ENCODE peak calls at places on chromosomes 5 and 9, in ten cellular contexts. One of them, this sample, is unnamed.

GRCh38 chr9:16143310-16143709 is 590.5 kb downstream of the CCDC171 start:
- DNase-seq in HuH-7: no peak
- DNase-seq in stimulated activated CD4-positive, alpha-beta T cell treated with anti-CD3 and anti-CD28 coated beads, Interleukin-1b, Interleukin-23, amount 100 ng/mL, for 24 hours: no peak
- DNase-seq in A549: no peak
- DNase-seq in activated T-helper 9 cell treated with anti-CD3 and anti-CD28 coated beads, Interleukin-2, amount 50 U/mL, for 16 hours: no peak
- DNase-seq in Kasumi-1: no peak
- DNase-seq in endothelial cell: no peak
- DNase-seq in left ventricle myocardium inferior: no peak
- DNase-seq in mesendoderm: no peak
- DNase-seq in GM12878: no peak
- DNase-seq in this sample: no peak

GRCh38 chr5:157670662-157671591 is at the start of gene C5orf52:
- DNase-seq in left ventricle myocardium inferior: peak
- DNase-seq in stimulated activated CD4-positive, alpha-beta T cell treated with anti-CD3 and anti-CD28 coated beads, Interleukin-1b, Interleukin-23, amount 100 ng/mL, for 24 hours: no peak
- DNase-seq in mesendoderm: peak
- DNase-seq in Kasumi-1: no peak
- DNase-seq in activated T-helper 9 cell treated with anti-CD3 and anti-CD28 coated beads, Interleukin-2, amount 50 U/mL, for 16 hours: peak
- DNase-seq in HuH-7: peak
- DNase-seq in GM12878: peak
- DNase-seq in A549: peak
- DNase-seq in endothelial cell: peak
- DNase-seq in this sample: no peak

GRCh38 chr5:141747152-141747640 is 65.2 kb upstream of the ARAP3 start:
- DNase-seq in A549: no peak
- DNase-seq in left ventricle myocardium inferior: peak
- DNase-seq in stimulated activated CD4-positive, alpha-beta T cell treated with anti-CD3 and anti-CD28 coated beads, Interleukin-1b, Interleukin-23, amount 100 ng/mL, for 24 hours: no peak
- DNase-seq in endothelial cell: peak
- DNase-seq in activated T-helper 9 cell treated with anti-CD3 and anti-CD28 coated beads, Interleukin-2, amount 50 U/mL, for 16 hours: no peak
- DNase-seq in Kasumi-1: no peak
- DNase-seq in mesendoderm: peak
- DNase-seq in GM12878: no peak
- DNase-seq in HuH-7: no peak
- DNase-seq in this sample: peak

GRCh38 chr9:124782661-124783574 is 6.0 kb downstream of the OLFML2A start:
- DNase-seq in GM12878: no peak
- DNase-seq in A549: no peak
- DNase-seq in left ventricle myocardium inferior: no peak
- DNase-seq in mesendoderm: no peak
- DNase-seq in stimulated activated CD4-positive, alpha-beta T cell treated with anti-CD3 and anti-CD28 coated beads, Interleukin-1b, Interleukin-23, amount 100 ng/mL, for 24 hours: no peak
- DNase-seq in endothelial cell: no peak
- DNase-seq in HuH-7: no peak
- DNase-seq in Kasumi-1: no peak
- DNase-seq in activated T-helper 9 cell treated with anti-CD3 and anti-CD28 coated beads, Interleukin-2, amount 50 U/mL, for 16 hours: no peak
- DNase-seq in this sample: peak

GRCh38 chr5:75729321-75729720 is 12.1 kb upstream of the POC5 start:
- DNase-seq in HuH-7: no peak
- DNase-seq in stimulated activated CD4-positive, alpha-beta T cell treated with anti-CD3 and anti-CD28 coated beads, Interleukin-1b, Interleukin-23, amount 100 ng/mL, for 24 hours: no peak
- DNase-seq in GM12878: no peak
- DNase-seq in left ventricle myocardium inferior: no peak
- DNase-seq in endothelial cell: no peak
- DNase-seq in activated T-helper 9 cell treated with anti-CD3 and anti-CD28 coated beads, Interleukin-2, amount 50 U/mL, for 16 hours: no peak
- DNase-seq in Kasumi-1: no peak
- DNase-seq in A549: no peak
- DNase-seq in mesendoderm: no peak
- DNase-seq in this sample: no peak

GRCh38 chr9:96617439-96618185 is 2.0 kb downstream of the CDC14B start:
- DNase-seq in Kasumi-1: no peak
- DNase-seq in mesendoderm: no peak
- DNase-seq in GM12878: no peak
- DNase-seq in endothelial cell: peak
- DNase-seq in left ventricle myocardium inferior: no peak
- DNase-seq in activated T-helper 9 cell treated with anti-CD3 and anti-CD28 coated beads, Interleukin-2, amount 50 U/mL, for 16 hours: no peak
- DNase-seq in stimulated activated CD4-positive, alpha-beta T cell treated with anti-CD3 and anti-CD28 coated beads, Interleukin-1b, Interleukin-23, amount 100 ng/mL, for 24 hours: no peak
- DNase-seq in HuH-7: no peak
- DNase-seq in A549: no peak
- DNase-seq in this sample: no peak

GRCh38 chr5:143412656-143413342 is 9.3 kb upstream of the NR3C1 start:
- DNase-seq in left ventricle myocardium inferior: no peak
- DNase-seq in Kasumi-1: no peak
- DNase-seq in HuH-7: no peak
- DNase-seq in GM12878: no peak
- DNase-seq in endothelial cell: no peak
- DNase-seq in activated T-helper 9 cell treated with anti-CD3 and anti-CD28 coated beads, Interleukin-2, amount 50 U/mL, for 16 hours: no peak
- DNase-seq in mesendoderm: no peak
- DNase-seq in A549: no peak
- DNase-seq in stimulated activated CD4-positive, alpha-beta T cell treated with anti-CD3 and anti-CD28 coated beads, Interleukin-1b, Interleukin-23, amount 100 ng/mL, for 24 hours: no peak
- DNase-seq in this sample: no peak

GRCh38 chr9:100774962-100775361 is 197.1 kb downstream of the CAVIN4 start:
- DNase-seq in mesendoderm: peak
- DNase-seq in Kasumi-1: no peak
- DNase-seq in GM12878: no peak
- DNase-seq in stimulated activated CD4-positive, alpha-beta T cell treated with anti-CD3 and anti-CD28 coated beads, Interleukin-1b, Interleukin-23, amount 100 ng/mL, for 24 hours: no peak
- DNase-seq in A549: no peak
- DNase-seq in endothelial cell: no peak
- DNase-seq in HuH-7: no peak
- DNase-seq in left ventricle myocardium inferior: no peak
- DNase-seq in activated T-helper 9 cell treated with anti-CD3 and anti-CD28 coated beads, Interleukin-2, amount 50 U/mL, for 16 hours: no peak
- DNase-seq in this sample: no peak

GRCh38 chr9:105360344-105360743 is 87.5 kb upstream of the FSD1L start:
- DNase-seq in mesendoderm: peak
- DNase-seq in stimulated activated CD4-positive, alpha-beta T cell treated with anti-CD3 and anti-CD28 coated beads, Interleukin-1b, Interleukin-23, amount 100 ng/mL, for 24 hours: no peak
- DNase-seq in HuH-7: no peak
- DNase-seq in endothelial cell: no peak
- DNase-seq in activated T-helper 9 cell treated with anti-CD3 and anti-CD28 coated beads, Interleukin-2, amount 50 U/mL, for 16 hours: no peak
- DNase-seq in left ventricle myocardium inferior: no peak
- DNase-seq in GM12878: no peak
- DNase-seq in Kasumi-1: no peak
- DNase-seq in A549: peak
- DNase-seq in this sample: no peak

GRCh38 chr5:178429541-178430186 is 160.5 kb downstream of the COL23A1 start:
- DNase-seq in A549: no peak
- DNase-seq in stimulated activated CD4-positive, alpha-beta T cell treated with anti-CD3 and anti-CD28 coated beads, Interleukin-1b, Interleukin-23, amount 100 ng/mL, for 24 hours: no peak
- DNase-seq in GM12878: no peak
- DNase-seq in endothelial cell: no peak
- DNase-seq in activated T-helper 9 cell treated with anti-CD3 and anti-CD28 coated beads, Interleukin-2, amount 50 U/mL, for 16 hours: no peak
- DNase-seq in left ventricle myocardium inferior: no peak
- DNase-seq in mesendoderm: no peak
- DNase-seq in HuH-7: no peak
- DNase-seq in Kasumi-1: no peak
- DNase-seq in this sample: peak

GRCh38 chr9:21265421-21266189 is 25.8 kb upstream of the IFNA14 start:
- DNase-seq in GM12878: no peak
- DNase-seq in mesendoderm: peak
- DNase-seq in endothelial cell: no peak
- DNase-seq in A549: no peak
- DNase-seq in activated T-helper 9 cell treated with anti-CD3 and anti-CD28 coated beads, Interleukin-2, amount 50 U/mL, for 16 hours: no peak
- DNase-seq in HuH-7: no peak
- DNase-seq in stimulated activated CD4-positive, alpha-beta T cell treated with anti-CD3 and anti-CD28 coated beads, Interleukin-1b, Interleukin-23, amount 100 ng/mL, for 24 hours: no peak
- DNase-seq in left ventricle myocardium inferior: no peak
- DNase-seq in Kasumi-1: no peak
- DNase-seq in this sample: no peak

GRCh38 chr5:92749943-92750342 is 831.1 kb downstream of the NR2F1-AS1 start:
- DNase-seq in endothelial cell: no peak
- DNase-seq in GM12878: no peak
- DNase-seq in left ventricle myocardium inferior: no peak
- DNase-seq in HuH-7: no peak
- DNase-seq in stimulated activated CD4-positive, alpha-beta T cell treated with anti-CD3 and anti-CD28 coated beads, Interleukin-1b, Interleukin-23, amount 100 ng/mL, for 24 hours: no peak
- DNase-seq in A549: peak
- DNase-seq in mesendoderm: peak
- DNase-seq in activated T-helper 9 cell treated with anti-CD3 and anti-CD28 coated beads, Interleukin-2, amount 50 U/mL, for 16 hours: no peak
- DNase-seq in Kasumi-1: no peak
- DNase-seq in this sample: no peak

GRCh38 chr5:141753971-141754713 is 72.1 kb upstream of the ARAP3 start:
- DNase-seq in GM12878: no peak
- DNase-seq in endothelial cell: peak
- DNase-seq in stimulated activated CD4-positive, alpha-beta T cell treated with anti-CD3 and anti-CD28 coated beads, Interleukin-1b, Interleukin-23, amount 100 ng/mL, for 24 hours: no peak
- DNase-seq in Kasumi-1: peak
- DNase-seq in mesendoderm: peak
- DNase-seq in left ventricle myocardium inferior: no peak
- DNase-seq in activated T-helper 9 cell treated with anti-CD3 and anti-CD28 coated beads, Interleukin-2, amount 50 U/mL, for 16 hours: no peak
- DNase-seq in HuH-7: peak
- DNase-seq in A549: peak
- DNase-seq in this sample: no peak

GRCh38 chr9:89160797-89161196 is 17.8 kb downstream of the SHC3 start:
- DNase-seq in mesendoderm: peak
- DNase-seq in Kasumi-1: no peak
- DNase-seq in stimulated activated CD4-positive, alpha-beta T cell treated with anti-CD3 and anti-CD28 coated beads, Interleukin-1b, Interleukin-23, amount 100 ng/mL, for 24 hours: no peak
- DNase-seq in left ventricle myocardium inferior: no peak
- DNase-seq in endothelial cell: no peak
- DNase-seq in GM12878: no peak
- DNase-seq in HuH-7: no peak
- DNase-seq in A549: no peak
- DNase-seq in activated T-helper 9 cell treated with anti-CD3 and anti-CD28 coated beads, Interleukin-2, amount 50 U/mL, for 16 hours: no peak
- DNase-seq in this sample: no peak

GRCh38 chr5:109223521-109223920 is 186.3 kb downstream of the PJA2 start:
- DNase-seq in mesendoderm: peak
- DNase-seq in endothelial cell: no peak
- DNase-seq in stimulated activated CD4-positive, alpha-beta T cell treated with anti-CD3 and anti-CD28 coated beads, Interleukin-1b, Interleukin-23, amount 100 ng/mL, for 24 hours: no peak
- DNase-seq in A549: no peak
- DNase-seq in GM12878: no peak
- DNase-seq in Kasumi-1: no peak
- DNase-seq in activated T-helper 9 cell treated with anti-CD3 and anti-CD28 coated beads, Interleukin-2, amount 50 U/mL, for 16 hours: no peak
- DNase-seq in left ventricle myocardium inferior: no peak
- DNase-seq in HuH-7: no peak
- DNase-seq in this sample: no peak

GRCh38 chr5:100772548-100772947 is 130.5 kb downstream of the ST8SIA4 start:
- DNase-seq in mesendoderm: peak
- DNase-seq in Kasumi-1: no peak
- DNase-seq in left ventricle myocardium inferior: no peak
- DNase-seq in endothelial cell: no peak
- DNase-seq in activated T-helper 9 cell treated with anti-CD3 and anti-CD28 coated beads, Interleukin-2, amount 50 U/mL, for 16 hours: no peak
- DNase-seq in stimulated activated CD4-positive, alpha-beta T cell treated with anti-CD3 and anti-CD28 coated beads, Interleukin-1b, Interleukin-23, amount 100 ng/mL, for 24 hours: no peak
- DNase-seq in GM12878: no peak
- DNase-seq in HuH-7: no peak
- DNase-seq in A549: no peak
- DNase-seq in this sample: no peak

GRCh38 chr9:136857166-136857565 is 5.0 kb downstream of the MAMDC4 start:
- DNase-seq in stimulated activated CD4-positive, alpha-beta T cell treated with anti-CD3 and anti-CD28 coated beads, Interleukin-1b, Interleukin-23, amount 100 ng/mL, for 24 hours: no peak
- DNase-seq in left ventricle myocardium inferior: peak
- DNase-seq in endothelial cell: no peak
- DNase-seq in A549: no peak
- DNase-seq in mesendoderm: no peak
- DNase-seq in Kasumi-1: no peak
- DNase-seq in activated T-helper 9 cell treated with anti-CD3 and anti-CD28 coated beads, Interleukin-2, amount 50 U/mL, for 16 hours: no peak
- DNase-seq in HuH-7: no peak
- DNase-seq in GM12878: no peak
- DNase-seq in this sample: no peak

GRCh38 chr5:77170196-77170595 is 40.3 kb upstream of the PDE8B start:
- DNase-seq in GM12878: no peak
- DNase-seq in A549: no peak
- DNase-seq in Kasumi-1: no peak
- DNase-seq in left ventricle myocardium inferior: no peak
- DNase-seq in mesendoderm: no peak
- DNase-seq in stimulated activated CD4-positive, alpha-beta T cell treated with anti-CD3 and anti-CD28 coated beads, Interleukin-1b, Interleukin-23, amount 100 ng/mL, for 24 hours: no peak
- DNase-seq in HuH-7: no peak
- DNase-seq in activated T-helper 9 cell treated with anti-CD3 and anti-CD28 coated beads, Interleukin-2, amount 50 U/mL, for 16 hours: no peak
- DNase-seq in endothelial cell: no peak
- DNase-seq in this sample: no peak

GRCh38 chr5:123170816-123171345 is 81.8 kb downstream of the PRDM6 start:
- DNase-seq in activated T-helper 9 cell treated with anti-CD3 and anti-CD28 coated beads, Interleukin-2, amount 50 U/mL, for 16 hours: no peak
- DNase-seq in stimulated activated CD4-positive, alpha-beta T cell treated with anti-CD3 and anti-CD28 coated beads, Interleukin-1b, Interleukin-23, amount 100 ng/mL, for 24 hours: no peak
- DNase-seq in endothelial cell: no peak
- DNase-seq in left ventricle myocardium inferior: no peak
- DNase-seq in A549: no peak
- DNase-seq in mesendoderm: no peak
- DNase-seq in Kasumi-1: no peak
- DNase-seq in HuH-7: no peak
- DNase-seq in GM12878: no peak
- DNase-seq in this sample: no peak

GRCh38 chr5:14930486-14930885 is 58.9 kb upstream of the ANKH start:
- DNase-seq in Kasumi-1: no peak
- DNase-seq in endothelial cell: no peak
- DNase-seq in GM12878: no peak
- DNase-seq in HuH-7: no peak
- DNase-seq in mesendoderm: no peak
- DNase-seq in A549: no peak
- DNase-seq in stimulated activated CD4-positive, alpha-beta T cell treated with anti-CD3 and anti-CD28 coated beads, Interleukin-1b, Interleukin-23, amount 100 ng/mL, for 24 hours: no peak
- DNase-seq in activated T-helper 9 cell treated with anti-CD3 and anti-CD28 coated beads, Interleukin-2, amount 50 U/mL, for 16 hours: no peak
- DNase-seq in left ventricle myocardium inferior: no peak
- DNase-seq in this sample: no peak

GRCh38 chr9:132583584-132584304 is 1.3 kb downstream of the BARHL1 start:
- DNase-seq in GM12878: no peak
- DNase-seq in HuH-7: no peak
- DNase-seq in stimulated activated CD4-positive, alpha-beta T cell treated with anti-CD3 and anti-CD28 coated beads, Interleukin-1b, Interleukin-23, amount 100 ng/mL, for 24 hours: no peak
- DNase-seq in left ventricle myocardium inferior: no peak
- DNase-seq in endothelial cell: no peak
- DNase-seq in mesendoderm: no peak
- DNase-seq in Kasumi-1: no peak
- DNase-seq in A549: no peak
- DNase-seq in activated T-helper 9 cell treated with anti-CD3 and anti-CD28 coated beads, Interleukin-2, amount 50 U/mL, for 16 hours: no peak
- DNase-seq in this sample: no peak

GRCh38 chr9:16255217-16255616 is 615.3 kb downstream of the BNC2 start:
- DNase-seq in stimulated activated CD4-positive, alpha-beta T cell treated with anti-CD3 and anti-CD28 coated beads, Interleukin-1b, Interleukin-23, amount 100 ng/mL, for 24 hours: no peak
- DNase-seq in GM12878: no peak
- DNase-seq in Kasumi-1: no peak
- DNase-seq in activated T-helper 9 cell treated with anti-CD3 and anti-CD28 coated beads, Interleukin-2, amount 50 U/mL, for 16 hours: no peak
- DNase-seq in endothelial cell: no peak
- DNase-seq in HuH-7: no peak
- DNase-seq in mesendoderm: peak
- DNase-seq in left ventricle myocardium inferior: no peak
- DNase-seq in A549: no peak
- DNase-seq in this sample: no peak

GRCh38 chr5:119458911-119459632 is 6.8 kb downstream of the HSD17B4 start:
- DNase-seq in Kasumi-1: no peak
- DNase-seq in stimulated activated CD4-positive, alpha-beta T cell treated with anti-CD3 and anti-CD28 coated beads, Interleukin-1b, Interleukin-23, amount 100 ng/mL, for 24 hours: no peak
- DNase-seq in A549: no peak
- DNase-seq in GM12878: no peak
- DNase-seq in left ventricle myocardium inferior: no peak
- DNase-seq in endothelial cell: no peak
- DNase-seq in HuH-7: no peak
- DNase-seq in activated T-helper 9 cell treated with anti-CD3 and anti-CD28 coated beads, Interleukin-2, amount 50 U/mL, for 16 hours: no peak
- DNase-seq in mesendoderm: no peak
- DNase-seq in this sample: no peak

GRCh38 chr9:106478312-106479099 is 384.5 kb upstream of the ZNF462 start:
- DNase-seq in endothelial cell: no peak
- DNase-seq in Kasumi-1: no peak
- DNase-seq in A549: no peak
- DNase-seq in mesendoderm: peak
- DNase-seq in stimulated activated CD4-positive, alpha-beta T cell treated with anti-CD3 and anti-CD28 coated beads, Interleukin-1b, Interleukin-23, amount 100 ng/mL, for 24 hours: no peak
- DNase-seq in activated T-helper 9 cell treated with anti-CD3 and anti-CD28 coated beads, Interleukin-2, amount 50 U/mL, for 16 hours: no peak
- DNase-seq in left ventricle myocardium inferior: no peak
- DNase-seq in HuH-7: no peak
- DNase-seq in GM12878: no peak
- DNase-seq in this sample: no peak

This sample was measured in gastrocnemius medialis.